ENCODE peak calls at places on chromosomes 1 and 21, in six cellular contexts. L is H1, B is GM12892, T is K562, E is GM12878, N is HepG2. G is an unnamed sample.

GRCh38 chr1:1332774-1333480 is 1.8 kb downstream of the TAS1R3 start:
- DNase-seq in L (no peak), B (no peak), T (no peak), E (no peak), N (no peak), G (no peak)

GRCh38 chr1:148307583-148308185 is 155.6 kb upstream of the NBPF11 start:
- DNase-seq in L (no peak), B (no peak), T (no peak), E (no peak), N (no peak), G (no peak)

GRCh38 chr1:10532357-10532756 is 57.6 kb downstream of the PEX14 start:
- DNase-seq in L (no peak), B (no peak), T (no peak), E (no peak), N (no peak), G (no peak)

GRCh38 chr1:183089025-183089639 is 65.9 kb downstream of the LAMC1 start:
- DNase-seq in L (no peak), B (no peak), T (no peak), E (no peak), N (peak; percentile 98), G (no peak)

GRCh38 chr1:31308036-31308435 is 11.2 kb downstream of the ZCCHC17 start:
- DNase-seq in L (no peak), B (no peak), T (no peak), E (no peak), N (no peak), G (no peak)

GRCh38 chr1:216293673-216294072 is 129.6 kb downstream of the USH2A start:
- DNase-seq in L (no peak), B (no peak), T (no peak), E (no peak), N (no peak), G (no peak)

GRCh38 chr1:38605091-38605490 is 254.5 kb downstream of the RRAGC start:
- DNase-seq in L (no peak), B (no peak), T (no peak), E (no peak), N (no peak), G (no peak)

GRCh38 chr1:154352581-154353459 is 27.5 kb downstream of the ATP8B2 start:
- DNase-seq in L (no peak), B (no peak), T (peak; percentile 62), E (no peak), N (no peak), G (no peak)

GRCh38 chr21:39575778-39576177 is 37.0 kb upstream of the B3GALT5 start:
- DNase-seq in L (no peak), B (no peak), T (no peak), E (no peak), N (no peak), G (no peak)

GRCh38 chr1:229887043-229887822 is 179.8 kb upstream of the GALNT2 start:
- DNase-seq in L (no peak), B (no peak), T (no peak), E (no peak), N (no peak), G (no peak)

GRCh38 chr1:247111636-247112478 is 7.7 kb upstream of the ZNF669 start:
- DNase-seq in L (no peak), B (no peak), T (peak; percentile 83), E (no peak), N (peak; percentile 31), G (no peak)

GRCh38 chr1:241888232-241888631 is 40.2 kb downstream of the EXO1 start:
- DNase-seq in L (no peak), B (no peak), T (no peak), E (no peak), N (no peak), G (no peak)

GRCh38 chr1:233364695-233365539 is 37.4 kb downstream of the MAP3K21 start:
- DNase-seq in L (no peak), B (no peak), T (peak; percentile 35), E (no peak), N (no peak), G (no peak)

GRCh38 chr1:4071675-4072074 is 171.6 kb upstream of the C1orf174 start:
- DNase-seq in L (no peak), B (no peak), T (no peak), E (no peak), N (no peak), G (no peak)

GRCh38 chr1:156337888-156338179 is 258 bp downstream of the CCT3 start:
- DNase-seq in L (no peak), B (no peak), T (no peak), E (no peak), N (no peak), G (no peak)

GRCh38 chr1:116538527-116538926 is 32.3 kb downstream of the CD58 start:
- DNase-seq in L (no peak), B (no peak), T (peak; percentile 45), E (no peak), N (peak; percentile 71), G (no peak)

GRCh38 chr1:185686996-185687778 is 47.0 kb upstream of the HMCN1 start:
- DNase-seq in L (no peak), B (no peak), T (no peak), E (no peak), N (no peak), G (no peak)

GRCh38 chr21:46008893-46009635 is 27.5 kb downstream of the COL6A1 start:
- DNase-seq in L (no peak), B (no peak), T (no peak), E (no peak), N (no peak), G (no peak)

GRCh38 chr1:226395753-226396152 is 12.1 kb downstream of the PARP1 start:
- DNase-seq in L (no peak), B (no peak), T (no peak), E (no peak), N (no peak), G (no peak)
- TF ChIP-seq TAF1 in L (no peak), B (no peak), T (no peak), E (no peak), N (no peak), G (no peak)

DNA sequence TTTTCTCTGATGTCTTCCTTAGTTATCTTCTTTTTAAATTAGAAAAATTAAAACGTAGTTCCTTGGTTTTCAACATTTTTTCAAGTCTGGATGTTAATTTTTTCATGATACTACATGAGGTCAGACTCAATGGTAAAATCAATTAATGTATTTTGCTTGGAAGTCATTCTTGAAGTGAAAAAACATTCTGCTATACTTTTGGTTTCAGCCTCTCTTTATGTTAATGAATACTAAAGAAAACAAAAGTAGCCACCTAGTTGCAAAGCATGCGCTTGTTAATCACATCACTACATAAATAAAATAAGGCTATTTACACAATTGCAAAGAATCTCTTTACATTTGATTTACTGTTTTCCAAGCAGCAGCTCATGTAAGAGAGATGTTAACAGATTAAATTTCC is 170.4 kb downstream of the LIPI start:
- DNase-seq in L (no peak), B (no peak), T (no peak), E (no peak), N (no peak), G (no peak)
- TF ChIP-seq POLR2A in L (no peak), B (no peak), T (no peak), E (no peak), N (no peak), G (no peak)

GRCh38 chr1:73839922-73840321 is 358.1 kb downstream of the LRRIQ3 start:
- DNase-seq in L (no peak), B (no peak), T (no peak), E (no peak), N (peak; percentile 1), G (no peak)
- TF ChIP-seq POLR2AphosphoS5 in L (no peak), B (no peak), T (no peak), E (no peak), N (no peak), G (no peak)

GRCh38 chr1:62384276-62385005 is 52.4 kb upstream of the USP1 start:
- DNase-seq in L (no peak), B (no peak), T (no peak), E (no peak), N (no peak), G (no peak)

GRCh38 chr1:62386351-62387121 is 50.3 kb upstream of the USP1 start:
- DNase-seq in L (no peak), B (no peak), T (no peak), E (no peak), N (peak; percentile 88), G (no peak)

GRCh38 chr1:62385923-62386322 is 50.9 kb upstream of the USP1 start:
- DNase-seq in L (no peak), B (no peak), T (no peak), E (no peak), N (peak; percentile 11), G (no peak)

GRCh38 chr1:62382581-62382980 is 54.3 kb upstream of the USP1 start:
- DNase-seq in L (no peak), B (no peak), T (no peak), E (no peak), N (no peak), G (no peak)

GRCh38 chr1:62381831-62382505 is 54.9 kb upstream of the USP1 start:
- DNase-seq in L (no peak), B (no peak), T (no peak), E (no peak), N (no peak), G (no peak)
- TF ChIP-seq TAF1 in L (no peak), B (no peak), T (no peak), E (no peak), N (no peak), G (no peak)

DNA sequence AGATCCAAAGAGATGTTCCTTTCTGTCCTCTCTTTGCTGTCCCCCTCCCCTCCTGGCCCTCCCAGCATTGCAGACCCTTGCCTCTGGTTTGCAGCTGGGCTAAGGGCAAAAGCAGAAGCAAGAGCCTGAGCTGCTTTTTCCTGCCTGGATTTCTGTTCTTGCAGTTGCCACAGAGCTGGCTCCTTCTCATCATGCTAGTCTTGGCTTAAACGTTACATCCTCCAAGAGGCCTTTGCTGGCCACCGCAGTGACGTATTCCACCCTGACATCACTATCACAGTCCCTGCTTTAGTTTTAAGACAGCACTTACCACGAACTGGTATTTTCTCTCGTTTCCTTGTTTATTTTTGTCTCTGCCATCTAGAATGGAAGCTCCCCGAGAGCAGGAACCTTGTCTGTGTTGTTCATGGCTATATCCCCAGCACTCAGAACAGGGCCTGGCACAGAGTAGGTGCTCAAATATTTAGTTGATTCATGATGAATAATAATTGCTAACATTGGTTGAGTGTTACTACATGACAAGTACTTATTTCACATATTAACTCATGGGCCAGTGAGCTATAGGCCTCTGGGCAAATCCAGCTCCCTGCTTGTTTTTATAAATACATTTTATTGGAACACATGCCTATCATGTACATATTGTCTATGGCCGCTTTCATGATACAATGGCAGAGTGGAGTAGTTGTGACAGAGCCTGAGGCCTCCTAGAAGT is 13.2 kb upstream of the CSF1 start:
- DNase-seq in L (no peak), B (no peak), T (no peak), E (no peak), N (no peak), G (no peak)
- TF ChIP-seq POLR2A in L (no peak), B (no peak), T (no peak), E (no peak), N (no peak), G (no peak)

GRCh38 chr1:6384962-6385672 is 8.4 kb downstream of the ACOT7 start:
- DNase-seq in L (no peak), B (no peak), T (no peak), E (no peak), N (no peak), G (no peak)
- TF ChIP-seq POLR2AphosphoS5 in L (no peak), B (no peak), T (no peak), E (no peak), N (no peak), G (no peak)